ENCODE peak calls at places on chromosomes 5 and 9, in eight cellular contexts. K is Panc1, C is transverse colon, S is HepG2, Q is stomach, J is sigmoid colon, F is breast epithelium, H is prostate gland. P is an unnamed sample.

GRCh38 chr5:129499208-129499852 is 39.2 kb downstream of the ADAMTS19 start:
- DNase-seq in K (no peak), C (no peak), S (no peak), Q (no peak), J (no peak), F (no peak), H (no peak), P (no peak)

GRCh38 chr5:168315991-168316578 is 24.6 kb downstream of the WWC1 start:
- DNase-seq in K (no peak), C (peak), S (peak), Q (peak), J (no peak), F (peak), H (peak), P (peak)

GRCh38 chr5:152644316-152644715 is 239.2 kb upstream of the NMUR2 start:
- DNase-seq in K (no peak), C (no peak), S (no peak), Q (no peak), J (no peak), F (no peak), H (no peak), P (no peak)

GRCh38 chr5:176601901-176602300 is 8.1 kb downstream of the GPRIN1 start:
- DNase-seq in K (no peak), C (no peak), S (no peak), Q (no peak), J (no peak), F (no peak), H (no peak), P (no peak)

GRCh38 chr5:160511280-160511929 is 89.8 kb downstream of the PTTG1 start:
- DNase-seq in K (no peak), C (no peak), S (no peak), Q (no peak), J (no peak), F (no peak), H (no peak), P (no peak)

GRCh38 chr5:156473271-156473935 is 146.4 kb downstream of the SGCD start:
- DNase-seq in K (no peak), C (no peak), S (no peak), Q (no peak), J (no peak), F (no peak), H (no peak), P (no peak)

GRCh38 chr5:33807771-33808170 is 84.0 kb downstream of the ADAMTS12 start:
- DNase-seq in K (no peak), C (no peak), S (no peak), Q (no peak), J (no peak), F (no peak), H (no peak), P (no peak)

GRCh38 chr5:58938568-58939424 is 355.9 kb downstream of the RAB3C start:
- DNase-seq in K (no peak), C (no peak), S (no peak), Q (no peak), J (no peak), F (no peak), H (no peak), P (no peak)

GRCh38 chr9:109417585-109418544 is 80.2 kb downstream of the PTPN3 start:
- DNase-seq in K (no peak), C (no peak), S (no peak), Q (no peak), J (no peak), F (no peak), H (no peak), P (no peak)

GRCh38 chr5:119031905-119032304 is 39.0 kb upstream of the DMXL1 start:
- DNase-seq in K (no peak), C (no peak), S (no peak), Q (no peak), J (no peak), F (no peak), H (no peak), P (no peak)

GRCh38 chr5:72110401-72111013 is 3.2 kb downstream of the MAP1B start:
- DNase-seq in K (no peak), C (no peak), S (no peak), Q (no peak), J (no peak), F (no peak), H (no peak), P (no peak)

GRCh38 chr9:8208465-8208864 is 408.9 kb upstream of the DMAC1 start:
- DNase-seq in K (no peak), C (no peak), S (no peak), Q (no peak), J (no peak), F (no peak), H (no peak), P (no peak)

GRCh38 chr5:161400583-161400982 is 145.9 kb downstream of the GABRB2 start:
- DNase-seq in K (no peak), C (no peak), S (no peak), Q (no peak), J (no peak), F (no peak), H (no peak), P (no peak)

GRCh38 chr9:112439171-112439570 is 47.5 kb upstream of the KIAA1958 start:
- DNase-seq in K (no peak), C (no peak), S (no peak), Q (no peak), J (no peak), F (no peak), H (no peak), P (no peak)

GRCh38 chr9:109254317-109254716 is 66.5 kb downstream of the EPB41L4B start:
- DNase-seq in K (no peak), C (no peak), S (no peak), Q (no peak), J (no peak), F (no peak), H (no peak), P (no peak)

DNA sequence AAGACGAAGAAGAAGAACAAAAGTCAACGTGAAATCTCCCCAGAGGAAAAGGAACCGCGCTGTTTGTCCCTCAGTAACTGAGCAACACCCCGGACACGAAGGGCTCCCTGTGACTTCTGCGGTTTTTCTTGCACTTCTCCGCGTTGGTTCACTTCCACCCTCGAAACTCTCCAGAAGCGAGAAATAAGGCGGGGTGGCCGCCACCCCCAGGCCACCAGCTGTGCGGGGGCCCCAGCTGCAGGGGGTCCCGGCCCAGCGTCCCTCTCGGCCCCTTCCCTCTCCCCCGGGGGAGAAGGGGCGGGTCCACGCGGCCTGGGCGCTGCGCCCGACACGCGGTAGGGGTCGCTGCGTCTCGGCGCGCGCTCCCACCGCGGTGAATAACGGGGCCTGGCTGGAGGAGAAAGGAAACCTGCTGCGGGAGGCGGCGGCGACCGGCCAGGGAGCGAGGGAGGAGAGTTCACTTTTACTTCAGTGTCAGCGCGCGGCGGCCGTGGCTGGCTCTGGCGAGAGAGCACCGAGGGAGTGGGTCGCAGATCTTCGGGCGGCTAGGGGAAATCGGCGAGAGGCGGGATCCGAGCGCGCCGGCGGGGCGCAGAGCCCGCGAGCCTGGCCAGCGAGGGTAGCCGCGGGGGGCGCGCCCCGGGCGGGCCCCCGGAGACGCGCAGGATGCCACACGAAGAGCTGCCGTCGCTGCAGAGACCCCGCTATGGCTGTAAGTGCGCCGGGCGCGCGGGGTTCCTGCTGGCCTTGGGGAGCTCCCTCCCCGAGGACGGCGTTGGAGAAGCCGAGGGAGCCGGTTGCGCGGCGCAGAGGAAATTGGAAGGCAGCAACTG is at the start of gene IQGAP2:
- DNase-seq in K (no peak), C (peak), S (peak), Q (peak), J (peak), F (peak), H (peak), P (peak)
- TF ChIP-seq POLR2AphosphoS5 in K (no peak), C (peak), S (peak), Q (no peak), J (peak), F (peak), H (peak), P (peak)

GRCh38 chr9:137447722-137448568 is 6.8 kb upstream of the ENTPD8 start:
- DNase-seq in K (no peak), C (peak), S (no peak), Q (no peak), J (no peak), F (no peak), H (no peak), P (peak)

GRCh38 chr9:137451976-137452760 is 7.0 kb downstream of the NSMF start:
- DNase-seq in K (no peak), C (peak), S (no peak), Q (no peak), J (peak), F (no peak), H (no peak), P (peak)

GRCh38 chr9:137448569-137448962 is 7.4 kb upstream of the ENTPD8 start:
- DNase-seq in K (no peak), C (no peak), S (no peak), Q (no peak), J (no peak), F (no peak), H (no peak), P (peak)

GRCh38 chr9:137449081-137449844 is 8.1 kb upstream of the ENTPD8 start:
- DNase-seq in K (no peak), C (peak), S (no peak), Q (no peak), J (no peak), F (no peak), H (no peak), P (peak)

GRCh38 chr9:137449931-137450537 is 8.9 kb upstream of the ENTPD8 start:
- DNase-seq in K (no peak), C (peak), S (no peak), Q (no peak), J (no peak), F (no peak), H (no peak), P (peak)
- TF ChIP-seq POLR2AphosphoS5 in K (no peak), C (no peak), S (no peak), Q (no peak), J (no peak), F (no peak), H (no peak), P (no peak)

GRCh38 chr9:94181782-94182181 is 77.3 kb upstream of the ZNF169 start:
- DNase-seq in K (no peak), C (no peak), S (no peak), Q (no peak), J (no peak), F (no peak), H (no peak), P (no peak)
- TF ChIP-seq POLR2AphosphoS5 in K (no peak), C (no peak), S (no peak), Q (no peak), J (no peak), F (no peak), H (no peak), P (no peak)

GRCh38 chr9:105647595-105648349 is 14.5 kb upstream of the TAL2 start:
- DNase-seq in K (no peak), C (no peak), S (no peak), Q (no peak), J (no peak), F (no peak), H (no peak), P (no peak)
- TF ChIP-seq POLR2AphosphoS5 in K (no peak), C (no peak), S (no peak), Q (no peak), J (no peak), F (no peak), H (no peak), P (no peak)

DNA sequence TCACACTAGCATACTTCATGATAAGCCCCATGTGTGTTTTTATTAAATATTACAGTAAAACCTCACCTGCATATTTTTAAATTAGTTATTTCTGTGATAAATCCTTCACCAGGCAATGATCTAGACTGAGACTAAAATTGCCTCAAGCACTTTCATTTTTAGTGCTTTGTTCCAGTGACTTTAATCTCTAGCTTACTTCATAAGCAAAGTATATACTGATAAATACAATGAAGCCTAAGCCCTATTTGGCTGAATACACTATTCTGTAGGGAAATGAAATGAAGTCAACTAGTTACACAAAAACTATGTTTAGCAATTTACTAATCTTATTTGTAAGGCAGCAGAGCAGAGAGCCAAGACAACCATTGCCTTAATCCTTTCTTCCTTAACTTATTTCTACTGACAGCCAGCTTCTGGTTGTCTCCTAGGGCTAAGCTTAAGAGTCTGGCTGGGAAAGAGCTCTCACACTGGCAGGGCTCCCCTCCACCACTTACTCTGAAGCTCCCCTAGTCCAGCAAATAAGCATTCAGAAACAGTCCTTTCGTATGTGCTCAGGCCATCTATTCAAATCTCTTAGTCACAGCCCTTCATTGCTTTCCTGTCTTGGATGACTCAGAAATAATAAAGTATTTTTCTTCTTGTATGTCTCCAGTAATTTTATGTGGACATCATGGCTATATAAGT is 31.4 kb upstream of the MTAP start:
- DNase-seq in K (no peak), C (no peak), S (no peak), Q (no peak), J (no peak), F (no peak), H (no peak), P (no peak)
- TF ChIP-seq POLR2AphosphoS5 in K (no peak), C (no peak), S (no peak), Q (no peak), J (no peak), F (no peak), H (no peak), P (no peak)

GRCh38 chr9:26710008-26710407 is 182.6 kb downstream of the CAAP1 start:
- DNase-seq in K (no peak), C (no peak), S (no peak), Q (no peak), J (no peak), F (no peak), H (no peak), P (no peak)

GRCh38 chr9:26706223-26706622 is 186.4 kb downstream of the CAAP1 start:
- DNase-seq in K (no peak), C (no peak), S (no peak), Q (no peak), J (no peak), F (no peak), H (no peak), P (no peak)
- TF ChIP-seq POLR2AphosphoS5 in K (no peak), C (no peak), S (no peak), Q (no peak), J (no peak), F (no peak), H (no peak), P (no peak)

GRCh38 chr9:35714579-35715252 is 17.3 kb downstream of the TLN1 start:
- DNase-seq in K (no peak), C (no peak), S (no peak), Q (no peak), J (peak), F (no peak), H (no peak), P (no peak)
- TF ChIP-seq POLR2AphosphoS5 in K (no peak), C (no peak), S (no peak), Q (no peak), J (no peak), F (no peak), H (no peak), P (peak)

DNA sequence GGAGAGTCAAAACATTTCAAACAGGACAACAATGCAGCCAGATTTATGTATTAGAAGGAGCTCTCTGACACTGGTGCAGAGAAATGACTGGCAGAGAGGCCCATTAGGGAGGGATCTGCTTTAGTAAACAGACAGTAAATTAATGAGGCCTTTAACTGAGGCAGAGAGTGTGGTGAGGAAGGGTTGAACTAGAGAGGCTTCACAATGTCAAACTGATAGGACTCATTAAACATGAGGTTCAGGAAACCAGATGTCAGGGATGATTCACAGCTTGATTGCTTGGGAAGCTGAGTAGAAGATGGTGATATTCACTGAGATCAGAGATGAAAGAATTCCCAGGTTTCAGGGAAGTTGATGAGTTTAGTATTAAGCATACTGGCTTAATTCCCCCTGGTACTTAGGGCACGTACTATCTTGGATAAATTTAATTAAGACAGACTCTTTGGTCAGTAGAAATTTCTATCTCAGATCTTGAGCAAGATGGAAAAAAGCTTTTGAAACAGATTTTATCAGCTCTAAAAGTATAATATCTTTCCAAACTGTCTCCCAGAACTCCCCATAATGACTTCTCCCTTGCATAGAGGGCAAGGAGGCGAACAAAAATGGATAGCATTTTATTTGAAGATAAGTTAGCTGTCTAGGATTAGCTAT is 8.6 kb upstream of the MUSK start:
- DNase-seq in K (no peak), C (no peak), S (no peak), Q (no peak), J (no peak), F (no peak), H (no peak), P (no peak)
- TF ChIP-seq POLR2AphosphoS5 in K (no peak), C (no peak), S (no peak), Q (no peak), J (no peak), F (no peak), H (no peak), P (no peak)